ENCODE peak calls at places on chromosomes 7 and 10, in four cellular contexts. One of them, this sample, is unnamed.
A peak's percentile ranks its signal among the peaks of the same experiment; 100 is the strongest.

GRCh38 chr10:44865289-44865671 is 45.9 kb upstream of the TMEM72 start:
- DNase-seq in left ventricle myocardium inferior: peak; percentile 48
- DNase-seq in stomach: no peak
- DNase-seq in psoas muscle: peak; percentile 51
- DNase-seq in this sample: no peak

GRCh38 chr10:131908151-131908550 is 7.3 kb downstream of the PPP2R2D start:
- DNase-seq in psoas muscle: no peak
- DNase-seq in left ventricle myocardium inferior: no peak
- DNase-seq in stomach: no peak
- DNase-seq in this sample: no peak

GRCh38 chr10:33249137-33249536 is 85.3 kb downstream of the NRP1 start:
- DNase-seq in stomach: no peak
- DNase-seq in psoas muscle: no peak
- DNase-seq in left ventricle myocardium inferior: no peak
- DNase-seq in this sample: no peak

GRCh38 chr10:30820282-30820991 is 190.9 kb upstream of the LYZL2 start:
- DNase-seq in stomach: no peak
- DNase-seq in left ventricle myocardium inferior: no peak
- DNase-seq in psoas muscle: no peak
- DNase-seq in this sample: no peak

GRCh38 chr10:123681285-123681684 is 15.1 kb downstream of the GPR26 start:
- DNase-seq in stomach: no peak
- DNase-seq in psoas muscle: no peak
- DNase-seq in left ventricle myocardium inferior: no peak
- DNase-seq in this sample: no peak

GRCh38 chr7:1611708-1612241 is 41.9 kb upstream of the PSMG3 start:
- DNase-seq in psoas muscle: no peak
- DNase-seq in left ventricle myocardium inferior: no peak
- DNase-seq in stomach: no peak
- DNase-seq in this sample: no peak

GRCh38 chr10:71868192-71868697 is 17.2 kb upstream of the PSAP start:
- DNase-seq in psoas muscle: peak; percentile 72
- DNase-seq in stomach: no peak
- DNase-seq in left ventricle myocardium inferior: peak; percentile 29
- DNase-seq in this sample: peak; percentile 75

GRCh38 chr10:12484945-12485805 is 135.8 kb downstream of the CAMK1D start:
- DNase-seq in psoas muscle: no peak
- DNase-seq in stomach: peak; percentile 34
- DNase-seq in left ventricle myocardium inferior: peak; percentile 32
- DNase-seq in this sample: no peak

GRCh38 chr7:73774923-73775322 is 4.9 kb upstream of the CLDN3 start:
- DNase-seq in psoas muscle: no peak
- DNase-seq in left ventricle myocardium inferior: no peak
- DNase-seq in stomach: no peak
- DNase-seq in this sample: no peak

GRCh38 chr10:132858121-132859081 is 72.5 kb upstream of the NKX6-2 start:
- DNase-seq in stomach: no peak
- DNase-seq in left ventricle myocardium inferior: peak; percentile 6
- DNase-seq in psoas muscle: no peak
- DNase-seq in this sample: no peak

GRCh38 chr10:120409816-120410215 is 47.2 kb upstream of the PLPP4 start:
- DNase-seq in stomach: no peak
- DNase-seq in left ventricle myocardium inferior: no peak
- DNase-seq in psoas muscle: no peak
- DNase-seq in this sample: no peak

GRCh38 chr7:1767524-1767923 is 97.4 kb downstream of the ELFN1 start:
- DNase-seq in psoas muscle: no peak
- DNase-seq in left ventricle myocardium inferior: no peak
- DNase-seq in stomach: no peak
- DNase-seq in this sample: no peak

GRCh38 chr10:5964736-5965135 is 12.6 kb downstream of the IL15RA start:
- DNase-seq in stomach: peak; percentile 17
- DNase-seq in psoas muscle: no peak
- DNase-seq in left ventricle myocardium inferior: no peak
- DNase-seq in this sample: no peak

GRCh38 chr7:111262293-111263116 is 171.6 kb downstream of the LRRN3 start:
- DNase-seq in psoas muscle: no peak
- DNase-seq in stomach: no peak
- DNase-seq in left ventricle myocardium inferior: no peak
- DNase-seq in this sample: no peak

GRCh38 chr10:32787690-32788284 is 170.2 kb downstream of the ITGB1 start:
- DNase-seq in stomach: no peak
- DNase-seq in left ventricle myocardium inferior: no peak
- DNase-seq in psoas muscle: no peak
- DNase-seq in this sample: no peak

GRCh38 chr7:33243319-33243881 is 114.0 kb downstream of the BBS9 start:
- DNase-seq in psoas muscle: no peak
- DNase-seq in stomach: no peak
- DNase-seq in left ventricle myocardium inferior: no peak
- DNase-seq in this sample: no peak

GRCh38 chr10:29921071-29921446 is 138.3 kb downstream of the JCAD start:
- DNase-seq in psoas muscle: no peak
- DNase-seq in stomach: no peak
- DNase-seq in left ventricle myocardium inferior: no peak
- DNase-seq in this sample: no peak

GRCh38 chr7:8629504-8629903 is 196.1 kb downstream of the NXPH1 start:
- DNase-seq in left ventricle myocardium inferior: no peak
- DNase-seq in stomach: no peak
- DNase-seq in psoas muscle: no peak
- DNase-seq in this sample: no peak

GRCh38 chr10:75121322-75121721 is 9.9 kb downstream of the SAMD8 start:
- DNase-seq in psoas muscle: no peak
- DNase-seq in stomach: no peak
- DNase-seq in left ventricle myocardium inferior: no peak
- DNase-seq in this sample: no peak

GRCh38 chr7:134752006-134752760 is 27.3 kb upstream of the CALD1 start:
- DNase-seq in left ventricle myocardium inferior: no peak
- DNase-seq in stomach: no peak
- DNase-seq in psoas muscle: no peak
- DNase-seq in this sample: no peak

GRCh38 chr10:11936389-11937152 is 106.0 kb downstream of the UPF2 start:
- DNase-seq in stomach: no peak
- DNase-seq in left ventricle myocardium inferior: no peak
- DNase-seq in psoas muscle: no peak
- DNase-seq in this sample: no peak

GRCh38 chr7:33547880-33548279 is 357.5 kb upstream of the BMPER start:
- DNase-seq in stomach: no peak
- DNase-seq in psoas muscle: no peak
- DNase-seq in left ventricle myocardium inferior: no peak
- DNase-seq in this sample: no peak

GRCh38 chr7:35030848-35031247 is 6.4 kb downstream of the DPY19L1 start:
- DNase-seq in stomach: no peak
- DNase-seq in left ventricle myocardium inferior: no peak
- DNase-seq in psoas muscle: no peak
- DNase-seq in this sample: no peak

GRCh38 chr7:155043756-155044155 is 26.4 kb upstream of the HTR5A start:
- DNase-seq in psoas muscle: no peak
- DNase-seq in left ventricle myocardium inferior: no peak
- DNase-seq in stomach: no peak
- DNase-seq in this sample: no peak

GRCh38 chr7:28330384-28331070 is 81.8 kb upstream of the CREB5 start:
- DNase-seq in left ventricle myocardium inferior: no peak
- DNase-seq in psoas muscle: no peak
- DNase-seq in stomach: no peak
- DNase-seq in this sample: no peak

GRCh38 chr10:12549297-12549696 is 199.9 kb downstream of the CAMK1D start:
- DNase-seq in stomach: no peak
- DNase-seq in left ventricle myocardium inferior: no peak
- DNase-seq in psoas muscle: no peak
- DNase-seq in this sample: no peak

GRCh38 chr10:86504510-86504909 is 17.1 kb downstream of the WAPL start:
- DNase-seq in left ventricle myocardium inferior: no peak
- DNase-seq in psoas muscle: no peak
- DNase-seq in stomach: no peak
- DNase-seq in this sample: no peak

DNA sequence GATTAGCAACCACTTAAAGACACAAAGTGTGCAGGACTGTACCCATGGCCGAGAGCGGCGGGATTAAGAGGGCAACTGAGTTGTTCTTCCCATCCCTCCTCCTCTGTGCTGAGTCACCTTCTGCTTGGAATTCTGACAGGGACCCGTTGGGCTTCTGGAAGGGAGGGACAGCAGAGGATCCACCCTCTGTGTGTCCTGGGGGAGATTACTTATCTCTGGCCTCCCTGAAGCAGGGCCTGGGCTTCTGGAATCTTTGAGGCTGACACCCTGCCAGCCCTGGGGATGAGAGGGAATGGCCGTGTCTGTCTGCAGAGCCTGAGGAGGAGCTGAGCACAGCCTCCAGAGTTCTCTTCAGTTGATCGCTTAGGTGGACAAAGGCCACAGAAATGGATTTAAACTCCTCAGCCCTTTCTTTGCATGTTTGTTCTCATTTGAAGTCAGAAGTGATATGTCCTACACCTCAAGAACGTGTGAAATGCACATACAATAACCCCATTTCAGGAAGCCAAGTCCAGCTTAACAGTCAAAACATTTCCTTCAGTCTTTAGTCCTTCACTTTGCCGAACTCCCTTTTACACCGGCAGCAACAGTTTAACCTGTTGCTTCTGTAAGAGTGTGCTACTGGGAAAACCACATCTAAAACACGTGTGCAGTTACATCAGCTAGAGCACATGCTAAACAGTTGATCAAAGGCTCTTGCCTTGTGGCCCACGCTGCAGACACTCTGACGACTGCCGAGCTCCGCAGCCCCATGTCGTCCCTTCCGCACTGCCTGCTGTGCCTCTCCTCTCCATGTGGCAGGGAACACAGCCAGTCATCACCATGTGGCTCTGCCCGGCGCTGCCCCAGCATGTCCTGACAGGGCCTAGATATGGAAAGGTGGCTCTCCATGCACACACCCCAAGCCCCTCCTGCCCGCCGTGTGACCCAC is 55.7 kb downstream of the IKZF1 start:
- DNase-seq in left ventricle myocardium inferior: no peak
- DNase-seq in psoas muscle: no peak
- DNase-seq in stomach: no peak
- DNase-seq in this sample: no peak
- H3K27ac ChIP-seq in left ventricle myocardium inferior: no peak overlapping the region
- H3K27ac ChIP-seq in psoas muscle: no peak overlapping the region
- H3K27ac ChIP-seq in stomach: peak overlapping the region; percentile 26
- H3K27ac ChIP-seq in this sample: no peak overlapping the region

GRCh38 chr7:2872296-2872874 is 28.3 kb upstream of the GNA12 start:
- DNase-seq in psoas muscle: no peak
- DNase-seq in stomach: no peak
- DNase-seq in left ventricle myocardium inferior: no peak
- DNase-seq in this sample: no peak

GRCh38 chr7:2870471-2870941 is 26.4 kb upstream of the GNA12 start:
- DNase-seq in stomach: peak; percentile 63
- DNase-seq in psoas muscle: peak; percentile 73
- DNase-seq in left ventricle myocardium inferior: peak; percentile 76
- DNase-seq in this sample: peak; percentile 61

GRCh38 chr7:2873686-2874551 is 29.8 kb upstream of the GNA12 start:
- DNase-seq in stomach: no peak
- DNase-seq in psoas muscle: no peak
- DNase-seq in left ventricle myocardium inferior: no peak
- DNase-seq in this sample: no peak

GRCh38 chr7:2876031-2876862 is 32.1 kb upstream of the GNA12 start:
- DNase-seq in psoas muscle: no peak
- DNase-seq in stomach: no peak
- DNase-seq in left ventricle myocardium inferior: no peak
- DNase-seq in this sample: no peak

GRCh38 chr7:2873146-2873545 is 29.0 kb upstream of the GNA12 start:
- DNase-seq in psoas muscle: no peak
- DNase-seq in left ventricle myocardium inferior: peak; percentile 36
- DNase-seq in stomach: no peak
- DNase-seq in this sample: no peak
- H3K4me1 ChIP-seq in psoas muscle: no peaks in the 10 kb centered on the region
- H3K4me1 ChIP-seq in left ventricle myocardium inferior: peaks cover 13% of the 10 kb centered on the region
- H3K4me1 ChIP-seq in stomach: peaks cover 9% of the 10 kb centered on the region
- H3K4me1 ChIP-seq in this sample: no peaks in the 10 kb centered on the region

GRCh38 chr10:102281103-102281502 is 35.8 kb downstream of the GBF1 start:
- DNase-seq in psoas muscle: no peak
- DNase-seq in stomach: no peak
- DNase-seq in left ventricle myocardium inferior: no peak
- DNase-seq in this sample: no peak
- H3K4me3 ChIP-seq in psoas muscle: peak overlapping the region; percentile 56
- H3K4me3 ChIP-seq in stomach: no peak overlapping the region
- H3K4me3 ChIP-seq in left ventricle myocardium inferior: peak overlapping the region; percentile 56
- H3K4me3 ChIP-seq in this sample: no peak overlapping the region

GRCh38 chr10:4678023-4678950 is 147.7 kb upstream of the AKR1E2 start:
- DNase-seq in stomach: no peak
- DNase-seq in left ventricle myocardium inferior: no peak
- DNase-seq in psoas muscle: no peak
- DNase-seq in this sample: no peak
- H3K27ac ChIP-seq in stomach: peak overlapping the region; percentile 66
- H3K27ac ChIP-seq in left ventricle myocardium inferior: peak overlapping the region; percentile 43
- H3K27ac ChIP-seq in psoas muscle: peak overlapping the region; percentile 87
- H3K27ac ChIP-seq in this sample: peak overlapping the region; percentile 9

GRCh38 chr10:91354166-91354565 is 56.0 kb upstream of the HECTD2 start:
- DNase-seq in psoas muscle: no peak
- DNase-seq in stomach: no peak
- DNase-seq in left ventricle myocardium inferior: no peak
- DNase-seq in this sample: no peak

GRCh38 chr10:91352760-91353159 is 57.4 kb upstream of the HECTD2 start:
- DNase-seq in psoas muscle: no peak
- DNase-seq in left ventricle myocardium inferior: no peak
- DNase-seq in stomach: no peak
- DNase-seq in this sample: no peak

GRCh38 chr10:91347529-91347928 is 62.6 kb upstream of the HECTD2 start:
- DNase-seq in psoas muscle: no peak
- DNase-seq in left ventricle myocardium inferior: no peak
- DNase-seq in stomach: no peak
- DNase-seq in this sample: no peak

GRCh38 chr10:91349381-91349780 is 60.8 kb upstream of the HECTD2 start:
- DNase-seq in left ventricle myocardium inferior: no peak
- DNase-seq in psoas muscle: peak; percentile 31
- DNase-seq in stomach: no peak
- DNase-seq in this sample: no peak

GRCh38 chr10:91350651-91351081 is 59.5 kb upstream of the HECTD2 start:
- DNase-seq in left ventricle myocardium inferior: no peak
- DNase-seq in stomach: no peak
- DNase-seq in psoas muscle: no peak
- DNase-seq in this sample: no peak
- H3K4me1 ChIP-seq in left ventricle myocardium inferior: peaks cover 24% of the 10 kb centered on the region
- H3K4me1 ChIP-seq in stomach: no peaks in the 10 kb centered on the region
- H3K4me1 ChIP-seq in psoas muscle: peaks cover 45% of the 10 kb centered on the region
- H3K4me1 ChIP-seq in this sample: no peaks in the 10 kb centered on the region

GRCh38 chr7:100464791-100465190 is 731 bp upstream of the SPACDR start:
- DNase-seq in psoas muscle: no peak
- DNase-seq in stomach: no peak
- DNase-seq in left ventricle myocardium inferior: no peak
- DNase-seq in this sample: no peak

GRCh38 chr7:100464210-100464660 is at the start of gene SPACDR:
- DNase-seq in stomach: no peak
- DNase-seq in psoas muscle: no peak
- DNase-seq in left ventricle myocardium inferior: no peak
- DNase-seq in this sample: no peak

GRCh38 chr7:100466830-100467605 is 3.0 kb upstream of the SPACDR start:
- DNase-seq in psoas muscle: no peak
- DNase-seq in left ventricle myocardium inferior: no peak
- DNase-seq in stomach: no peak
- DNase-seq in this sample: no peak

GRCh38 chr7:100465299-100465698 is 1.2 kb upstream of the SPACDR start:
- DNase-seq in psoas muscle: no peak
- DNase-seq in left ventricle myocardium inferior: no peak
- DNase-seq in stomach: no peak
- DNase-seq in this sample: no peak

GRCh38 chr7:100465702-100466311 is 1.7 kb upstream of the SPACDR start:
- DNase-seq in stomach: peak; percentile 87
- DNase-seq in psoas muscle: peak; percentile 76
- DNase-seq in left ventricle myocardium inferior: peak; percentile 80
- DNase-seq in this sample: peak; percentile 59
- H3K4me3 ChIP-seq in stomach: peak overlapping the region; percentile 13
- H3K4me3 ChIP-seq in psoas muscle: peak overlapping the region; percentile 31
- H3K4me3 ChIP-seq in left ventricle myocardium inferior: peak overlapping the region; percentile 37
- H3K4me3 ChIP-seq in this sample: no peak overlapping the region